ENCODE peak calls at places on chromosome 20, in six cellular contexts. J is midbrain; S is stimulated activated CD4-positive, alpha-beta T cell treated with anti-CD3 and anti-CD28 coated beads, TNF-alpha, amount 100 ng/mL, for 4 hours; P is A549; M is NT2/D1; T is AG04450. H is an unnamed sample.

GRCh38 chr20:35408270-35408669 is 3.5 kb downstream of the UQCC1 start:
- DNase-seq in S (no peak), J (no peak), T (no peak), P (no peak), M (no peak), H (no peak)

GRCh38 chr20:11453430-11453829 is 464.3 kb upstream of the BTBD3 start:
- DNase-seq in S (no peak), M (no peak), J (no peak), T (no peak), P (peak), H (no peak)

GRCh38 chr20:22698443-22698842 is 114.1 kb upstream of the FOXA2 start:
- DNase-seq in S (no peak), P (no peak), T (no peak), M (no peak), J (no peak), H (no peak)

GRCh38 chr20:37992802-37993538 is 40.3 kb downstream of the TTI1 start:
- DNase-seq in P (peak), J (no peak), T (peak), M (no peak), S (no peak), H (no peak)

GRCh38 chr20:62280303-62280702 is 22.5 kb upstream of the ADRM1 start:
- DNase-seq in S (no peak), M (no peak), J (no peak), P (no peak), T (no peak), H (no peak)

GRCh38 chr20:2299301-2299700 is 3.5 kb downstream of the TGM3 start:
- DNase-seq in P (peak), T (no peak), J (no peak), M (no peak), S (no peak), H (no peak)

GRCh38 chr20:17233621-17234020 is 6.8 kb downstream of the PCSK2 start:
- DNase-seq in S (no peak), P (no peak), M (no peak), J (no peak), T (no peak), H (no peak)

GRCh38 chr20:51566594-51566993 is 24.1 kb upstream of the NFATC2 start:
- DNase-seq in P (no peak), T (no peak), J (no peak), S (no peak), M (no peak), H (no peak)

GRCh38 chr20:13119583-13119982 is 101.5 kb upstream of the ISM1 start:
- DNase-seq in M (peak), S (peak), P (peak), T (peak), J (peak), H (peak)

GRCh38 chr20:64069614-64070243 is 6.7 kb downstream of the TCEA2 start:
- DNase-seq in S (no peak), J (no peak), M (no peak), T (no peak), P (no peak), H (no peak)

GRCh38 chr20:46283426-46283825 is 24.9 kb downstream of the CDH22 start:
- DNase-seq in S (no peak), P (peak), M (no peak), T (no peak), J (no peak), H (no peak)

GRCh38 chr20:24784607-24785006 is 164.5 kb upstream of the CST7 start:
- DNase-seq in T (no peak), P (no peak), M (no peak), J (no peak), S (no peak), H (no peak)

GRCh38 chr20:53162251-53162835 is 190.2 kb downstream of the TSHZ2 start:
- DNase-seq in P (peak), S (no peak), J (no peak), M (peak), T (no peak), H (no peak)

GRCh38 chr20:20593447-20594170 is 118.8 kb downstream of the RALGAPA2 start:
- DNase-seq in M (peak), S (no peak), P (peak), J (peak), T (peak), H (peak)

GRCh38 chr20:21522479-21523397 is 8.9 kb upstream of the NKX2-2 start:
- DNase-seq in J (peak), M (no peak), S (no peak), P (no peak), T (no peak), H (no peak)

GRCh38 chr20:45229264-45230056 is 8.3 kb downstream of the SEMG2 start:
- DNase-seq in M (peak), T (no peak), P (peak), J (no peak), S (no peak), H (no peak)

GRCh38 chr20:50224553-50225255 is 34.1 kb downstream of the CEBPB start:
- DNase-seq in S (no peak), M (no peak), P (no peak), J (no peak), T (peak), H (no peak)

GRCh38 chr20:59993736-59994484 is 35.7 kb downstream of the CDH26 start:
- DNase-seq in S (no peak), P (no peak), J (no peak), M (peak), T (no peak), H (no peak)

GRCh38 chr20:51797357-51798025 is 4.8 kb downstream of the SALL4 start:
- DNase-seq in S (no peak), M (no peak), P (peak), T (no peak), J (no peak), H (peak)

GRCh38 chr20:50305636-50306477 is 115.2 kb downstream of the CEBPB start:
- DNase-seq in P (peak), J (no peak), S (no peak), M (no peak), T (no peak), H (no peak)

GRCh38 chr20:18688676-18689075 is 100.8 kb downstream of the DTD1 start:
- DNase-seq in J (no peak), M (no peak), P (no peak), S (no peak), T (no peak), H (no peak)

GRCh38 chr20:20548527-20549266 is 163.7 kb downstream of the RALGAPA2 start:
- DNase-seq in J (no peak), S (no peak), P (no peak), T (no peak), M (no peak), H (peak)

GRCh38 chr20:13221673-13222318 is 722 bp downstream of the ISM1 start:
- DNase-seq in T (no peak), S (peak), P (peak), M (peak), J (peak), H (peak)

GRCh38 chr20:50919567-50919966 is 11.7 kb downstream of the ADNP start:
- DNase-seq in P (peak), J (no peak), S (no peak), M (no peak), T (no peak), H (no peak)

GRCh38 chr20:59603176-59603575 is 1.2 kb upstream of the PHACTR3 start:
- DNase-seq in J (peak), M (no peak), P (no peak), T (no peak), S (no peak), H (peak)

GRCh38 chr20:15895560-15896084 is 677.6 kb downstream of the KIF16B start:
- DNase-seq in M (no peak), J (no peak), P (no peak), S (no peak), T (no peak), H (no peak)

GRCh38 chr20:50898475-50898874 is 32.8 kb downstream of the ADNP start:
- DNase-seq in M (no peak), P (no peak), J (no peak), T (no peak), S (no peak), H (no peak)

GRCh38 chr20:53582574-53583351 is 10.9 kb downstream of the ZNF217 start:
- DNase-seq in S (no peak), P (peak), M (no peak), J (no peak), T (peak), H (no peak)

GRCh38 chr20:30922129-30922528 is 335.3 kb upstream of the DEFB115 start:
- DNase-seq in M (no peak), J (no peak), S (no peak), P (no peak), T (no peak), H (no peak)

GRCh38 chr20:61461459-61461858 is 209.4 kb downstream of the CDH4 start:
- DNase-seq in T (no peak), J (no peak), P (no peak), S (no peak), M (no peak), H (no peak)

H was measured in G401.